ENCODE peak calls at places on chromosomes 6 and 20, in five cellular contexts. Y, J, E, K and A are unnamed samples.

GRCh38 chr6:69973138-69973537 is 106.8 kb downstream of the COL19A1 start:
- DNase-seq in E (no peak), Y (no peak), J (no peak), K (no peak), A (no peak)

GRCh38 chr6:134750669-134751068 is 199.2 kb downstream of the ALDH8A1 start:
- DNase-seq in J (no peak), Y (no peak), E (no peak), K (no peak), A (no peak)

GRCh38 chr6:156009656-156010055 is 554.0 kb upstream of the NOX3 start:
- DNase-seq in Y (no peak), K (no peak), J (no peak), E (no peak), A (no peak)

GRCh38 chr6:44452725-44453124 is 65.2 kb downstream of the CDC5L start:
- DNase-seq in E (peak; percentile 51), Y (no peak), K (no peak), J (no peak), A (no peak)

GRCh38 chr20:17662333-17663039 is 19.6 kb downstream of the RRBP1 start:
- DNase-seq in J (no peak), Y (no peak), K (no peak), E (no peak), A (no peak)

GRCh38 chr20:12594410-12595130 is 414.2 kb upstream of the SPTLC3 start:
- DNase-seq in J (no peak), Y (peak; percentile 7), E (peak; percentile 13), K (no peak), A (no peak)

GRCh38 chr20:11986954-11987353 is 69.3 kb downstream of the BTBD3 start:
- DNase-seq in Y (no peak), J (no peak), K (no peak), E (no peak), A (no peak)

GRCh38 chr6:113997106-113997505 is 26.2 kb upstream of the HDAC2 start:
- DNase-seq in J (no peak), E (no peak), K (peak; percentile 57), Y (no peak), A (no peak)

GRCh38 chr20:38748863-38749153 is 548 bp downstream of the ACTR5 start:
- DNase-seq in K (peak; percentile 22), J (no peak), E (no peak), Y (no peak), A (no peak)

GRCh38 chr6:85574932-85575598 is 18.6 kb downstream of the SNX14 start:
- DNase-seq in Y (no peak), K (no peak), E (peak; percentile 52), J (no peak), A (no peak)

GRCh38 chr6:88105741-88106340 is 58.2 kb downstream of the SPACA1 start:
- DNase-seq in Y (no peak), E (no peak), K (no peak), J (no peak), A (no peak)

GRCh38 chr6:89862281-89862680 is 32.0 kb upstream of the GJA10 start:
- DNase-seq in J (no peak), E (no peak), Y (no peak), K (no peak), A (no peak)

GRCh38 chr6:160365117-160365516 is 16.9 kb downstream of the SLC22A3 start:
- DNase-seq in Y (no peak), K (no peak), E (no peak), J (no peak), A (no peak)

GRCh38 chr6:160137989-160138835 is 16.6 kb downstream of the SLC22A1 start:
- DNase-seq in Y (peak; percentile 54), E (peak; percentile 57), K (peak; percentile 32), J (no peak), A (peak; percentile 21)

GRCh38 chr20:50582092-50582491 is 71.9 kb downstream of the PTPN1 start:
- DNase-seq in E (no peak), K (no peak), J (no peak), Y (no peak), A (no peak)

GRCh38 chr20:50580842-50581544 is 70.8 kb downstream of the PTPN1 start:
- DNase-seq in Y (no peak), K (no peak), J (no peak), E (no peak), A (no peak)

GRCh38 chr20:50578778-50579165 is 68.6 kb downstream of the PTPN1 start:
- DNase-seq in J (no peak), K (no peak), E (no peak), Y (no peak), A (no peak)

GRCh38 chr20:50579511-50579910 is 69.3 kb downstream of the PTPN1 start:
- DNase-seq in J (no peak), Y (no peak), E (no peak), K (no peak), A (no peak)

DNA sequence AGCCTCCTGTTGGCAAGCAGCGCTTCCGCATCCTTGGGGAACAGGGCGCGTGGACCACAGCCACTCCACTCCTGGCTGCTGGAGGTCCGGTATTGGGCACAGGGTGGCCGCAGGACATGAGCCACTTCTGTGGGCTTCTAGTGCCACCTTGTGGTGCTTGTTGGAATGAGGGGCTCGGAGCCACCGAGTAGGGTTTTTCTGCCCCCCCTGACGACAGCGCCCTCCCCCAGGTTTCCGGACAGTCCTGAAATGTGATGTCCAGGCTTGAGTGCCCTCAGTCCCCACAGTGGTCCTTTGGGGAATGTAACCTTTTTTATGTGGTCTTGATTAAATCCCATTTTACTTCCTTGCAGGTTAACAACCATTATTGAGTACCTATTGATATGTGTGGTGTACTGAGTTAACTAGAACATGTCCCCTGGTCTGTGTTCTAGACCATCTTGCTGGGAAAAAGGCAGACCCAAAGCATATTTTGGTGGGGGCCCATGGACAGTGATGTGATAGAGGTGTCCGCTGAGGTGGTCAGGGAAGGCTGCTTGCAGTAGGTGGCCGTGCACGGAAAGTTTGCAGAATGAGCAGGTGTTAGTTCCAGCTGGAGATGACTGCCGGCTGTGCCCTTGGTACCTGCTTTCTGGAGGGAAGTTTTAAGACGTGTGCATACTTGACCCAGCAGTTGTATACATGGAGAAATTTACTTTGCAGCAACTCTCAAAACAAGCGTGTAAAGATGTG is 70.0 kb downstream of the PTPN1 start:
- DNase-seq in K (peak; percentile 42), J (no peak), Y (peak; percentile 92), E (peak; percentile 70), A (peak; percentile 86)
- TF ChIP-seq JUND in K (no peak), J (no peak), Y (no peak), E (no peak), A (no peak)

GRCh38 chr6:137893726-137894125 is 26.7 kb downstream of the TNFAIP3 start:
- DNase-seq in E (no peak), J (no peak), K (no peak), Y (no peak), A (no peak)
- TF ChIP-seq JUND in E (no peak), J (no peak), K (no peak), Y (no peak), A (no peak)

GRCh38 chr20:49054032-49054643 is 8.0 kb downstream of the CSE1L start:
- DNase-seq in K (no peak), Y (no peak), J (no peak), E (no peak), A (no peak)

GRCh38 chr20:49052334-49052733 is 6.2 kb downstream of the CSE1L start:
- DNase-seq in E (peak; percentile 81), J (no peak), Y (no peak), K (no peak), A (no peak)
- TF ChIP-seq JUND in E (no peak), J (no peak), Y (no peak), K (no peak), A (no peak)

DNA sequence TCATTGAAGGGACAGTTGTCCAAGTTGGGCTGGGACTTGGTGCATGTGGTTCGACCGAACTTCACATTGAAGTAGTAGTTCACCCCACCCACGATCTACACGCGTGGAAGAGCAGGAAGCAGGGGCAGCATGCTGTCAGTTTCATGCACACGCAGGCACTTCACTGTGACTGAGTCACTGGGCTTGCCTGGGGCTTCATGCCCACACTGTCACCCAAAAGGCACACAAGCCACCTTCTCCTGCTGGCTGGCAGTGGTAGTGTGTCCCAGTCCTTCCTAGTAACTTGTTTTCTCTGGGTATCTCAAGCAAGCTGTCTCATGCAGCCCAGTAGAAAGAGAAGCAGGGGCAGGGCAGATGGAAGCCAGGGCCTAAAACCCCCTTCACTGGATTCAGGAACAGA is 2.0 kb downstream of the CST5 start:
- DNase-seq in E (no peak), K (no peak), J (no peak), Y (no peak), A (no peak)
- TF ChIP-seq JUND in E (no peak), K (no peak), J (no peak), Y (no peak), A (no peak)

DNA sequence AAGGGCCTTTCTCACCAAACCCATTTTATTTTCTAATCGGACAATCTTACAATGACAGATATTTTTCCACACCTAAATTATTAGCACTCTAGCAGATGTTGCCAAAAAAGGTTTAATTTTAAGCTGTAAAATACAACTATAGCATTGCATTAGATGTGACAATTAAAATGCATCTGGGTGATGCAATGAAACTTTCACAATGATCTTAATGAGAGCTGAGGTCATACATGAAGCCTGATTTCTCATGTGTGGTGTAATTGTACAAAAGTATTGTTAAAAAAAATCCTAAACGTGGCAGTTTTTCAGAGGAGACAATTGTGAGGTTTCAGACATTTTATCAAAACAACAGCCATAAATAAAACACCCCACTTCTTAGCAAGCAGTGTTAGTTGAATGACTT is 606.0 kb downstream of the HDGFL1 start:
- DNase-seq in J (no peak), Y (no peak), E (no peak), K (no peak), A (no peak)
- TF ChIP-seq JUND in J (no peak), Y (no peak), E (no peak), K (no peak), A (no peak)